ENCODE peak calls at places on chromosomes 5 and 9, in four cellular contexts. H is GDM1; U is fibroblast of mammary gland; Y is activated T-cell treated with anti-CD3 and anti-CD28 coated beads, Interleukin-2, amount 50 U/mL, for 4 hours. V is an unnamed sample.

GRCh38 chr5:81779125-81779934 is 28.4 kb upstream of the SSBP2 start:
- DNase-seq in H (peak), U (peak), Y (peak), V (no peak)

GRCh38 chr5:161685461-161685860 is at the start of gene GABRA6:
- DNase-seq in H (no peak), U (no peak), Y (no peak), V (no peak)

GRCh38 chr9:72540348-72540873 is 19.0 kb downstream of the TMC1 start:
- DNase-seq in H (no peak), U (peak), Y (no peak), V (no peak)

GRCh38 chr5:142364251-142365145 is 39.7 kb upstream of the SPRY4 start:
- DNase-seq in H (no peak), U (no peak), Y (no peak), V (peak)

GRCh38 chr5:101390317-101390908 is 487.3 kb upstream of the ST8SIA4 start:
- DNase-seq in H (peak), U (peak), Y (no peak), V (peak)

GRCh38 chr5:82909816-82910215 is 167.4 kb downstream of the TMEM167A start:
- DNase-seq in H (no peak), U (no peak), Y (no peak), V (no peak)

GRCh38 chr5:149632311-149633251 is 51.3 kb downstream of the ARHGEF37 start:
- DNase-seq in H (no peak), U (peak), Y (no peak), V (peak)

GRCh38 chr9:125878241-125878640 is 131.1 kb downstream of the PBX3 start:
- DNase-seq in H (no peak), U (peak), Y (no peak), V (no peak)

GRCh38 chr5:125112196-125112595 is 365.8 kb upstream of the ZNF608 start:
- DNase-seq in H (no peak), U (peak), Y (no peak), V (no peak)

GRCh38 chr5:141934099-141934844 is 10.6 kb downstream of the DELE1 start:
- DNase-seq in H (no peak), U (no peak), Y (no peak), V (no peak)

GRCh38 chr5:111829701-111830100 is 72.7 kb upstream of the NREP start:
- DNase-seq in H (no peak), U (peak), Y (no peak), V (no peak)

GRCh38 chr5:53983568-53984465 is 326.6 kb downstream of the ARL15 start:
- DNase-seq in H (no peak), U (peak), Y (no peak), V (no peak)

GRCh38 chr9:38771593-38771992 is 51.7 kb upstream of the FAM240B start:
- DNase-seq in H (no peak), U (no peak), Y (no peak), V (no peak)

GRCh38 chr9:104386425-104387069 is 117.5 kb upstream of the OR13F1 start:
- DNase-seq in H (no peak), U (peak), Y (no peak), V (no peak)